ENCODE peak calls at places on chromosomes 3 and 15, in nine cellular contexts. N is activated T-cell treated with anti-CD3 and anti-CD28 coated beads for 1 hour, A is A549, F is upper lobe of right lung, K is neuronal stem cell, D is HS-5, T is fibroblast of mammary gland, R is adipocyte, X is fibroblast of pulmonary artery. P is an unnamed sample.

GRCh38 chr3:112653881-112654300 is 12.9 kb upstream of the CCDC80 start:
- DNase-seq in T (peak), A (peak), N (no peak), F (no peak), K (no peak), D (peak), X (peak), R (peak), P (no peak)

GRCh38 chr3:35528728-35529127 is 110.6 kb upstream of the ARPP21 start:
- DNase-seq in X (no peak), K (no peak), T (no peak), D (no peak), N (no peak), A (no peak), R (peak), F (no peak), P (no peak)

GRCh38 chr3:193998628-193999027 is 137.3 kb upstream of the HES1 start:
- DNase-seq in N (no peak), F (no peak), A (no peak), D (no peak), R (no peak), K (no peak), T (no peak), X (no peak), P (no peak)

GRCh38 chr3:135238866-135239434 is 443.9 kb downstream of the EPHB1 start:
- DNase-seq in K (no peak), F (no peak), X (no peak), T (no peak), A (no peak), N (no peak), D (no peak), R (no peak), P (no peak)

GRCh38 chr15:45551691-45552090 is 29.1 kb upstream of the SLC30A4 start:
- DNase-seq in D (peak), K (no peak), A (no peak), X (peak), T (peak), R (no peak), N (no peak), F (no peak), P (no peak)

GRCh38 chr3:170532573-170532972 is 53.3 kb downstream of the SLC7A14 start:
- DNase-seq in D (no peak), T (no peak), F (no peak), X (no peak), K (no peak), R (no peak), A (no peak), N (no peak), P (no peak)

GRCh38 chr3:82462977-82463376 is 701.5 kb upstream of the GBE1 start:
- DNase-seq in R (no peak), N (no peak), T (no peak), D (no peak), K (no peak), X (no peak), F (no peak), A (no peak), P (no peak)

GRCh38 chr3:41710646-41711388 is 251.1 kb downstream of the ULK4 start:
- DNase-seq in X (peak), N (no peak), F (no peak), T (peak), K (no peak), D (peak), A (no peak), R (peak), P (no peak)

GRCh38 chr3:160403796-160404510 is 4.5 kb downstream of the SMC4 start:
- DNase-seq in K (no peak), A (no peak), F (no peak), T (no peak), N (no peak), D (no peak), R (peak), X (peak), P (no peak)

GRCh38 chr15:72306211-72306785 is 13.7 kb downstream of the CELF6 start:
- DNase-seq in R (peak), K (no peak), X (peak), A (no peak), D (no peak), T (peak), N (peak), F (no peak), P (peak)

GRCh38 chr3:170605490-170605889 is 19.6 kb upstream of the SLC7A14 start:
- DNase-seq in X (no peak), A (no peak), N (no peak), F (no peak), R (no peak), K (no peak), D (no peak), T (no peak), P (no peak)

GRCh38 chr3:19945405-19946290 is 1.2 kb upstream of the RAB5A start:
- DNase-seq in T (peak), F (no peak), A (no peak), X (no peak), K (no peak), N (no peak), R (no peak), D (no peak), P (peak)

GRCh38 chr3:54599741-54600140 is 328.1 kb downstream of the LRTM1 start:
- DNase-seq in F (no peak), X (no peak), T (no peak), N (no peak), D (no peak), K (no peak), A (no peak), R (peak), P (no peak)

GRCh38 chr3:47495111-47495510 is 18.4 kb downstream of the ELP6 start:
- DNase-seq in R (no peak), X (no peak), D (no peak), A (no peak), N (no peak), T (no peak), F (no peak), K (no peak), P (no peak)

GRCh38 chr15:68749365-68750141 is 71.1 kb downstream of the ANP32A start:
- DNase-seq in F (no peak), D (no peak), A (no peak), K (no peak), X (peak), T (peak), R (peak), N (no peak), P (no peak)

GRCh38 chr3:172591876-172592771 is 68.9 kb upstream of the TNFSF10 start:
- DNase-seq in F (no peak), R (no peak), A (no peak), X (no peak), T (no peak), K (no peak), D (no peak), N (peak), P (peak)

GRCh38 chr15:98649996-98650870 is 1.9 kb downstream of the IGF1R start:
- DNase-seq in A (no peak), R (peak), K (no peak), N (peak), F (peak), T (peak), D (no peak), X (peak), P (peak)

GRCh38 chr15:92672102-92672501 is 16.5 kb upstream of the FAM174B start:
- DNase-seq in T (no peak), D (no peak), K (no peak), X (no peak), N (no peak), A (no peak), F (no peak), R (no peak), P (no peak)

GRCh38 chr3:46996689-46997452 is 17.4 kb downstream of the NBEAL2 start:
- DNase-seq in D (no peak), R (no peak), T (no peak), X (no peak), A (no peak), K (no peak), N (no peak), F (no peak), P (no peak)

GRCh38 chr3:125403789-125404188 is 28.7 kb upstream of the ZNF148 start:
- DNase-seq in X (no peak), N (no peak), T (no peak), K (no peak), R (peak), D (no peak), F (no peak), A (no peak), P (no peak)

GRCh38 chr3:192758654-192759053 is 31.3 kb upstream of the FGF12 start:
- DNase-seq in D (no peak), T (no peak), R (no peak), N (no peak), X (no peak), F (no peak), K (no peak), A (no peak), P (no peak)

GRCh38 chr3:193708270-193708669 is 115.3 kb downstream of the OPA1 start:
- DNase-seq in N (no peak), X (no peak), D (no peak), T (no peak), A (no peak), F (no peak), R (no peak), K (no peak), P (no peak)

GRCh38 chr3:189909573-189909972 is 211.1 kb downstream of the P3H2 start:
- DNase-seq in N (no peak), X (no peak), F (no peak), A (no peak), T (no peak), D (no peak), K (no peak), R (no peak), P (no peak)

GRCh38 chr15:66827039-66827697 is 125.1 kb downstream of the SMAD6 start:
- DNase-seq in T (no peak), D (no peak), R (no peak), A (no peak), F (peak), N (no peak), X (no peak), K (no peak), P (no peak)

P was measured in GM06990.